ENCODE peak calls at places on chromosomes 6 and 20, in nine cellular contexts. T is activated CD4-positive, alpha-beta T cell treated with anti-CD3 and anti-CD28 coated beads for 48 hours; M is AG08395; O is osteocyte; K is effector CD4-positive, alpha-beta T cell; N is adrenal gland; R is tibial nerve; Z is endothelial cell; E is astrocyte of the spinal cord. L is an unnamed sample.

GRCh38 chr6:20464041-20464440 is 62.4 kb downstream of the E2F3 start:
- DNase-seq in T (no peak), M (no peak), O (no peak), K (no peak), N (no peak), R (no peak), Z (no peak), E (no peak), L (no peak)

GRCh38 chr6:144321839-144322591 is 36.9 kb downstream of the UTRN start:
- DNase-seq in T (no peak), M (peak), O (no peak), K (no peak), N (no peak), R (no peak), Z (no peak), E (peak), L (no peak)

GRCh38 chr6:37784585-37784967 is 35.0 kb upstream of the ZFAND3 start:
- DNase-seq in T (no peak), M (peak), O (no peak), K (no peak), N (peak), R (no peak), Z (no peak), E (no peak), L (no peak)

GRCh38 chr20:8190043-8190880 is 58.2 kb downstream of the PLCB1 start:
- DNase-seq in T (no peak), M (no peak), O (no peak), K (no peak), N (no peak), R (no peak), Z (no peak), E (no peak), L (no peak)

GRCh38 chr20:63264519-63264918 is 8.1 kb upstream of the ARFGAP1 start:
- DNase-seq in T (no peak), M (no peak), O (no peak), K (no peak), N (no peak), R (no peak), Z (no peak), E (no peak), L (no peak)

GRCh38 chr6:74041420-74041819 is 345.4 kb downstream of the CD109 start:
- DNase-seq in T (no peak), M (no peak), O (no peak), K (no peak), N (no peak), R (no peak), Z (no peak), E (no peak), L (no peak)

GRCh38 chr6:47809863-47810262 is 28.0 kb downstream of the OPN5 start:
- DNase-seq in T (no peak), M (no peak), O (no peak), K (no peak), N (no peak), R (no peak), Z (no peak), E (no peak), L (no peak)

GRCh38 chr6:142551145-142551811 is 249.5 kb downstream of the ADGRG6 start:
- DNase-seq in T (peak), M (peak), O (no peak), K (no peak), N (no peak), R (no peak), Z (no peak), E (peak), L (no peak)

GRCh38 chr6:33438978-33439594 is 15.3 kb upstream of the ZBTB9 start:
- DNase-seq in T (no peak), M (no peak), O (no peak), K (no peak), N (no peak), R (no peak), Z (no peak), E (no peak), L (no peak)

GRCh38 chr6:159754959-159755914 is 6.6 kb upstream of the ACAT2 start:
- DNase-seq in T (no peak), M (no peak), O (no peak), K (no peak), N (no peak), R (no peak), Z (no peak), E (no peak), L (no peak)

GRCh38 chr6:48541669-48542068 is 430.7 kb upstream of the PTCHD4 start:
- DNase-seq in T (no peak), M (no peak), O (no peak), K (no peak), N (no peak), R (no peak), Z (no peak), E (no peak), L (no peak)

GRCh38 chr6:43806758-43807227 is 36.8 kb downstream of the VEGFA start:
- DNase-seq in T (no peak), M (no peak), O (no peak), K (no peak), N (no peak), R (no peak), Z (no peak), E (no peak), L (no peak)

GRCh38 chr6:29850011-29850553 is 22.5 kb downstream of the HLA-G start:
- DNase-seq in T (peak), M (no peak), O (no peak), K (no peak), N (no peak), R (peak), Z (no peak), E (no peak), L (no peak)

GRCh38 chr6:169041078-169041477 is 212.6 kb downstream of the THBS2 start:
- DNase-seq in T (no peak), M (no peak), O (peak), K (no peak), N (no peak), R (no peak), Z (no peak), E (no peak), L (no peak)

GRCh38 chr6:38760097-38760496 is 45.0 kb downstream of the DNAH8 start:
- DNase-seq in T (no peak), M (no peak), O (no peak), K (no peak), N (no peak), R (no peak), Z (no peak), E (no peak), L (no peak)

GRCh38 chr20:16541226-16541625 is 32.0 kb downstream of the KIF16B start:
- DNase-seq in T (no peak), M (no peak), O (no peak), K (no peak), N (peak), R (no peak), Z (no peak), E (no peak), L (peak)

GRCh38 chr20:36285746-36286447 is 20.2 kb upstream of the DLGAP4 start:
- DNase-seq in T (no peak), M (no peak), O (peak), K (no peak), N (peak), R (no peak), Z (no peak), E (no peak), L (no peak)

GRCh38 chr6:16239090-16239797 is 857 bp downstream of the GMPR start:
- DNase-seq in T (peak), M (peak), O (no peak), K (no peak), N (peak), R (peak), Z (peak), E (peak), L (peak)

GRCh38 chr20:48723308-48724264 is 104.2 kb downstream of the PREX1 start:
- DNase-seq in T (no peak), M (peak), O (peak), K (no peak), N (peak), R (peak), Z (no peak), E (peak), L (no peak)

GRCh38 chr6:134145786-134146185 is 93.4 kb upstream of the SLC2A12 start:
- DNase-seq in T (no peak), M (no peak), O (no peak), K (no peak), N (no peak), R (no peak), Z (no peak), E (peak), L (no peak)

GRCh38 chr6:108902389-108902792 is 54.2 kb downstream of the ARMC2 start:
- DNase-seq in T (no peak), M (no peak), O (no peak), K (no peak), N (no peak), R (no peak), Z (no peak), E (peak), L (no peak)

GRCh38 chr6:130035211-130035610 is 16.8 kb downstream of the L3MBTL3 start:
- DNase-seq in T (no peak), M (no peak), O (no peak), K (no peak), N (no peak), R (no peak), Z (no peak), E (no peak), L (no peak)

GRCh38 chr20:56362833-56363413 is 4.1 kb downstream of the FAM210B start:
- DNase-seq in T (no peak), M (no peak), O (peak), K (no peak), N (peak), R (no peak), Z (peak), E (no peak), L (no peak)

GRCh38 chr6:40845588-40845987 is 193.4 kb downstream of the UNC5CL start:
- DNase-seq in T (peak), M (peak), O (no peak), K (no peak), N (peak), R (peak), Z (peak), E (peak), L (peak)

GRCh38 chr20:29873946-29874345 is 1383.5 kb upstream of the DEFB115 start:
- DNase-seq in T (peak), M (no peak), O (peak), K (no peak), N (no peak), R (no peak), Z (peak), E (peak), L (peak)

GRCh38 chr6:125307150-125307838 is 5.5 kb upstream of the HDDC2 start:
- DNase-seq in T (no peak), M (no peak), O (no peak), K (no peak), N (no peak), R (no peak), Z (no peak), E (no peak), L (no peak)

GRCh38 chr6:20401403-20402180 is at the start of gene E2F3:
- DNase-seq in T (peak), M (peak), O (peak), K (peak), N (peak), R (peak), Z (peak), E (peak), L (peak)

GRCh38 chr6:142956726-142957125 is 11.8 kb upstream of the HIVEP2 start:
- DNase-seq in T (no peak), M (no peak), O (no peak), K (no peak), N (no peak), R (no peak), Z (no peak), E (no peak), L (no peak)

GRCh38 chr6:41039060-41039998 is at the start of gene UNC5CL:
- DNase-seq in T (peak), M (peak), O (no peak), K (peak), N (peak), R (no peak), Z (peak), E (no peak), L (no peak)

GRCh38 chr20:21729316-21729715 is 23.9 kb downstream of the PAX1 start:
- DNase-seq in T (no peak), M (no peak), O (no peak), K (no peak), N (no peak), R (no peak), Z (no peak), E (no peak), L (no peak)

GRCh38 chr20:9072741-9073310 is 3.9 kb downstream of the PLCB4 start:
- DNase-seq in T (no peak), M (no peak), O (no peak), K (no peak), N (no peak), R (no peak), Z (no peak), E (no peak), L (no peak)

GRCh38 chr6:71367763-71368162 is 79.2 kb downstream of the OGFRL1 start:
- DNase-seq in T (no peak), M (no peak), O (no peak), K (no peak), N (no peak), R (no peak), Z (no peak), E (no peak), L (no peak)

L was measured in heart left ventricle.